ENCODE peak calls at places on chromosomes 6 and 20, in five cellular contexts. F, Q, Z, A and L are unnamed samples.

GRCh38 chr6:121666809-121667208 is 231.4 kb downstream of the GJA1 start:
- DNase-seq in F (no peak), Z (peak), A (no peak), Q (peak), L (no peak)

GRCh38 chr20:57594092-57594911 is 25.9 kb downstream of the ZBP1 start:
- DNase-seq in Q (peak), F (peak), A (peak), Z (peak), L (no peak)

GRCh38 chr6:87139236-87139635 is 16.1 kb upstream of the ZNF292 start:
- DNase-seq in A (no peak), Z (peak), F (peak), Q (peak), L (no peak)

GRCh38 chr20:50304501-50304856 is 113.8 kb downstream of the CEBPB start:
- DNase-seq in Z (peak), A (no peak), F (no peak), Q (peak), L (no peak)

GRCh38 chr6:109296971-109297372 is 85.3 kb downstream of the CD164 start:
- DNase-seq in F (no peak), Z (no peak), Q (no peak), A (no peak), L (no peak)

GRCh38 chr6:149896491-149896890 is 1.4 kb downstream of the RAET1E start:
- DNase-seq in F (no peak), Z (peak), A (no peak), Q (peak), L (no peak)

GRCh38 chr6:110181131-110182027 is 1.2 kb downstream of the CDC40 start:
- DNase-seq in Q (peak), F (peak), Z (peak), A (no peak), L (no peak)

GRCh38 chr6:154848580-154848979 is 115.4 kb downstream of the SCAF8 start:
- DNase-seq in F (no peak), Z (peak), A (no peak), Q (peak), L (no peak)

GRCh38 chr6:117976030-117976651 is 69.1 kb downstream of the SLC35F1 start:
- DNase-seq in Q (peak), A (peak), Z (peak), F (peak), L (peak)

GRCh38 chr6:2765896-2766766 is 938 bp downstream of the WRNIP1 start:
- DNase-seq in F (peak), A (peak), Z (peak), Q (peak), L (peak)

GRCh38 chr6:110877154-110877564 is 2.6 kb downstream of the AMD1 start:
- DNase-seq in A (peak), F (no peak), Z (no peak), Q (no peak), L (no peak)

GRCh38 chr6:43964659-43965570 is 162.3 kb downstream of the MRPL14 start:
- DNase-seq in Z (no peak), Q (peak), F (no peak), A (no peak), L (no peak)

GRCh38 chr6:6592836-6593235 is 4.3 kb downstream of the LY86 start:
- DNase-seq in Q (no peak), Z (no peak), A (no peak), F (no peak), L (no peak)

GRCh38 chr20:19314619-19315018 is 102.2 kb downstream of the SLC24A3 start:
- DNase-seq in Q (no peak), Z (no peak), A (no peak), F (no peak), L (no peak)

GRCh38 chr6:112228480-112229332 is 25.7 kb downstream of the LAMA4 start:
- DNase-seq in A (no peak), F (no peak), Q (no peak), Z (no peak), L (no peak)

GRCh38 chr6:5665173-5665572 is 341.6 kb downstream of the NRN1 start:
- DNase-seq in Z (no peak), Q (no peak), F (peak), A (no peak), L (no peak)

GRCh38 chr6:137799950-137800568 is 67.0 kb upstream of the TNFAIP3 start:
- DNase-seq in A (no peak), Z (peak), F (peak), Q (peak), L (peak)

GRCh38 chr20:20211274-20211987 is 156.5 kb upstream of the INSM1 start:
- DNase-seq in F (no peak), A (no peak), Q (no peak), Z (no peak), L (no peak)

GRCh38 chr6:47737406-47737805 is 39.0 kb downstream of the ADGRF4 start:
- DNase-seq in F (no peak), Z (peak), Q (no peak), A (no peak), L (no peak)

GRCh38 chr6:36245572-36246031 is 24.3 kb upstream of the PNPLA1 start:
- DNase-seq in A (no peak), Q (no peak), F (no peak), Z (no peak), L (no peak)

GRCh38 chr6:170147056-170147787 is 143.7 kb downstream of the DLL1 start:
- DNase-seq in A (no peak), F (no peak), Q (no peak), Z (no peak), L (peak)

GRCh38 chr6:160102956-160103824 is 18.4 kb upstream of the SLC22A1 start:
- DNase-seq in F (peak), A (no peak), Q (peak), Z (peak), L (no peak)

GRCh38 chr6:147618457-147618856 is 110.0 kb downstream of the SAMD5 start:
- DNase-seq in A (no peak), F (no peak), Q (no peak), Z (no peak), L (no peak)

GRCh38 chr6:105619971-105620741 is 217.3 kb upstream of the PREP start:
- DNase-seq in Z (no peak), F (no peak), Q (peak), A (no peak), L (no peak)

GRCh38 chr6:19399406-19399805 is 437.8 kb upstream of the ID4 start:
- DNase-seq in A (no peak), Q (peak), Z (peak), F (no peak), L (no peak)

GRCh38 chr6:146026873-146027272 is 2.0 kb upstream of the GRM1 start:
- DNase-seq in F (no peak), Q (no peak), Z (no peak), A (no peak), L (no peak)

GRCh38 chr20:34506480-34506879 is 9.7 kb upstream of the DYNLRB1 start:
- DNase-seq in Z (no peak), F (no peak), Q (no peak), A (no peak), L (no peak)

GRCh38 chr6:135182120-135182992 is 1.2 kb downstream of the MYB start:
- DNase-seq in A (peak), F (peak), Z (peak), Q (peak), L (peak)

GRCh38 chr6:44446626-44447297 is 59.3 kb downstream of the CDC5L start:
- DNase-seq in F (no peak), Q (peak), Z (peak), A (no peak), L (no peak)

GRCh38 chr6:39821739-39822532 is 29.8 kb downstream of the DAAM2 start:
- DNase-seq in F (no peak), Q (peak), Z (peak), A (no peak), L (no peak)

GRCh38 chr6:160129886-160130615 is 8.4 kb downstream of the SLC22A1 start:
- DNase-seq in F (no peak), Q (no peak), A (no peak), Z (no peak), L (no peak)

GRCh38 chr6:11089695-11090094 is 3.9 kb upstream of the SMIM13 start:
- DNase-seq in A (no peak), Z (no peak), F (no peak), Q (no peak), L (no peak)

GRCh38 chr6:148700047-148700712 is 46.6 kb upstream of the UST start:
- DNase-seq in A (no peak), F (no peak), Z (peak), Q (peak), L (no peak)